ENCODE peak calls at places on chromosome X, in eight cellular contexts. One of them, this sample, is unnamed.

GRCh38 chrX:96389314-96390048 is 295.2 kb upstream of the DIAPH2 start:
- DNase-seq in T-helper 1 cell: no peak
- DNase-seq in omental fat pad: no peak
- DNase-seq in NCI-H2081: no peak
- DNase-seq in epithelial cell of esophagus: peak
- DNase-seq in AG09319: no peak
- DNase-seq in dorsolateral prefrontal cortex: no peak
- DNase-seq in HCEC 1CT: peak
- DNase-seq in this sample: no peak

GRCh38 chrX:110210417-110211139 is 107.3 kb downstream of the AMMECR1 start:
- DNase-seq in T-helper 1 cell: no peak
- DNase-seq in omental fat pad: no peak
- DNase-seq in NCI-H2081: peak
- DNase-seq in epithelial cell of esophagus: peak
- DNase-seq in AG09319: peak
- DNase-seq in dorsolateral prefrontal cortex: no peak
- DNase-seq in HCEC 1CT: peak
- DNase-seq in this sample: no peak

GRCh38 chrX:18424482-18425198 is 768 bp upstream of the CDKL5 start:
- DNase-seq in T-helper 1 cell: no peak
- DNase-seq in omental fat pad: no peak
- DNase-seq in NCI-H2081: peak
- DNase-seq in epithelial cell of esophagus: peak
- DNase-seq in AG09319: no peak
- DNase-seq in dorsolateral prefrontal cortex: peak
- DNase-seq in HCEC 1CT: peak
- DNase-seq in this sample: peak

GRCh38 chrX:54439967-54440871 is at the start of gene TSR2:
- DNase-seq in T-helper 1 cell: peak
- DNase-seq in omental fat pad: peak
- DNase-seq in NCI-H2081: peak
- DNase-seq in epithelial cell of esophagus: peak
- DNase-seq in AG09319: peak
- DNase-seq in dorsolateral prefrontal cortex: peak
- DNase-seq in HCEC 1CT: peak
- DNase-seq in this sample: peak

GRCh38 chrX:10893976-10894375 is 217.2 kb upstream of the HCCS start:
- DNase-seq in T-helper 1 cell: no peak
- DNase-seq in omental fat pad: no peak
- DNase-seq in NCI-H2081: no peak
- DNase-seq in epithelial cell of esophagus: no peak
- DNase-seq in AG09319: no peak
- DNase-seq in dorsolateral prefrontal cortex: no peak
- DNase-seq in HCEC 1CT: no peak
- DNase-seq in this sample: no peak

GRCh38 chrX:102808336-102808735 is 87.8 kb downstream of the GPRASP3 start:
- DNase-seq in T-helper 1 cell: no peak
- DNase-seq in omental fat pad: no peak
- DNase-seq in NCI-H2081: no peak
- DNase-seq in epithelial cell of esophagus: peak
- DNase-seq in AG09319: no peak
- DNase-seq in dorsolateral prefrontal cortex: no peak
- DNase-seq in HCEC 1CT: peak
- DNase-seq in this sample: no peak

GRCh38 chrX:56314334-56314733 is 82.2 kb downstream of the KLF8 start:
- DNase-seq in T-helper 1 cell: no peak
- DNase-seq in omental fat pad: no peak
- DNase-seq in NCI-H2081: no peak
- DNase-seq in epithelial cell of esophagus: peak
- DNase-seq in AG09319: no peak
- DNase-seq in dorsolateral prefrontal cortex: no peak
- DNase-seq in HCEC 1CT: no peak
- DNase-seq in this sample: no peak

GRCh38 chrX:77448170-77448569 is 981 bp downstream of the FGF16 start:
- DNase-seq in T-helper 1 cell: no peak
- DNase-seq in omental fat pad: no peak
- DNase-seq in NCI-H2081: no peak
- DNase-seq in epithelial cell of esophagus: no peak
- DNase-seq in AG09319: no peak
- DNase-seq in dorsolateral prefrontal cortex: no peak
- DNase-seq in HCEC 1CT: no peak
- DNase-seq in this sample: no peak

GRCh38 chrX:13868481-13869040 is 51.7 kb upstream of the GPM6B start:
- DNase-seq in T-helper 1 cell: no peak
- DNase-seq in omental fat pad: no peak
- DNase-seq in NCI-H2081: no peak
- DNase-seq in epithelial cell of esophagus: peak
- DNase-seq in AG09319: no peak
- DNase-seq in dorsolateral prefrontal cortex: no peak
- DNase-seq in HCEC 1CT: peak
- DNase-seq in this sample: no peak

GRCh38 chrX:31036895-31037294 is 34.9 kb downstream of the FTHL17 start:
- DNase-seq in T-helper 1 cell: no peak
- DNase-seq in omental fat pad: peak
- DNase-seq in NCI-H2081: peak
- DNase-seq in epithelial cell of esophagus: peak
- DNase-seq in AG09319: peak
- DNase-seq in dorsolateral prefrontal cortex: no peak
- DNase-seq in HCEC 1CT: peak
- DNase-seq in this sample: no peak

GRCh38 chrX:69262036-69262905 is 97.0 kb upstream of the PJA1 start:
- DNase-seq in T-helper 1 cell: no peak
- DNase-seq in omental fat pad: no peak
- DNase-seq in NCI-H2081: no peak
- DNase-seq in epithelial cell of esophagus: peak
- DNase-seq in AG09319: no peak
- DNase-seq in dorsolateral prefrontal cortex: no peak
- DNase-seq in HCEC 1CT: no peak
- DNase-seq in this sample: no peak

GRCh38 chrX:42978655-42979379 is 200.9 kb upstream of the PPP1R2C start:
- DNase-seq in T-helper 1 cell: no peak
- DNase-seq in omental fat pad: no peak
- DNase-seq in NCI-H2081: no peak
- DNase-seq in epithelial cell of esophagus: no peak
- DNase-seq in AG09319: no peak
- DNase-seq in dorsolateral prefrontal cortex: no peak
- DNase-seq in HCEC 1CT: no peak
- DNase-seq in this sample: no peak

GRCh38 chrX:151703487-151703886 is 8.2 kb downstream of the PRRG3 start:
- DNase-seq in T-helper 1 cell: no peak
- DNase-seq in omental fat pad: no peak
- DNase-seq in NCI-H2081: no peak
- DNase-seq in epithelial cell of esophagus: no peak
- DNase-seq in AG09319: no peak
- DNase-seq in dorsolateral prefrontal cortex: no peak
- DNase-seq in HCEC 1CT: no peak
- DNase-seq in this sample: peak

GRCh38 chrX:42695800-42696358 is 82.1 kb downstream of the PPP1R2C start:
- DNase-seq in T-helper 1 cell: no peak
- DNase-seq in omental fat pad: no peak
- DNase-seq in NCI-H2081: no peak
- DNase-seq in epithelial cell of esophagus: no peak
- DNase-seq in AG09319: no peak
- DNase-seq in dorsolateral prefrontal cortex: no peak
- DNase-seq in HCEC 1CT: no peak
- DNase-seq in this sample: no peak

GRCh38 chrX:136767104-136767941 is 13.4 kb downstream of the ARHGEF6 start:
- DNase-seq in T-helper 1 cell: peak
- DNase-seq in omental fat pad: no peak
- DNase-seq in NCI-H2081: no peak
- DNase-seq in epithelial cell of esophagus: peak
- DNase-seq in AG09319: no peak
- DNase-seq in dorsolateral prefrontal cortex: peak
- DNase-seq in HCEC 1CT: peak
- DNase-seq in this sample: peak

GRCh38 chrX:41481264-41482109 is 34.3 kb downstream of the NYX start:
- DNase-seq in T-helper 1 cell: no peak
- DNase-seq in omental fat pad: no peak
- DNase-seq in NCI-H2081: no peak
- DNase-seq in epithelial cell of esophagus: no peak
- DNase-seq in AG09319: no peak
- DNase-seq in dorsolateral prefrontal cortex: no peak
- DNase-seq in HCEC 1CT: no peak
- DNase-seq in this sample: no peak

GRCh38 chrX:50707376-50707775 is 106.6 kb downstream of the SHROOM4 start:
- DNase-seq in T-helper 1 cell: no peak
- DNase-seq in omental fat pad: no peak
- DNase-seq in NCI-H2081: no peak
- DNase-seq in epithelial cell of esophagus: peak
- DNase-seq in AG09319: no peak
- DNase-seq in dorsolateral prefrontal cortex: no peak
- DNase-seq in HCEC 1CT: no peak
- DNase-seq in this sample: no peak

GRCh38 chrX:41273638-41274037 is 60.3 kb upstream of the DDX3X start:
- DNase-seq in T-helper 1 cell: no peak
- DNase-seq in omental fat pad: no peak
- DNase-seq in NCI-H2081: no peak
- DNase-seq in epithelial cell of esophagus: no peak
- DNase-seq in AG09319: no peak
- DNase-seq in dorsolateral prefrontal cortex: no peak
- DNase-seq in HCEC 1CT: peak
- DNase-seq in this sample: no peak

GRCh38 chrX:123339201-123339905 is 155.3 kb downstream of the GRIA3 start:
- DNase-seq in T-helper 1 cell: no peak
- DNase-seq in omental fat pad: no peak
- DNase-seq in NCI-H2081: no peak
- DNase-seq in epithelial cell of esophagus: peak
- DNase-seq in AG09319: peak
- DNase-seq in dorsolateral prefrontal cortex: no peak
- DNase-seq in HCEC 1CT: no peak
- DNase-seq in this sample: no peak

GRCh38 chrX:102739642-102740041 is 19.1 kb downstream of the GPRASP3 start:
- DNase-seq in T-helper 1 cell: no peak
- DNase-seq in omental fat pad: no peak
- DNase-seq in NCI-H2081: no peak
- DNase-seq in epithelial cell of esophagus: no peak
- DNase-seq in AG09319: no peak
- DNase-seq in dorsolateral prefrontal cortex: no peak
- DNase-seq in HCEC 1CT: no peak
- DNase-seq in this sample: peak

GRCh38 chrX:107716045-107716684 is 59.4 kb downstream of the TSC22D3 start:
- DNase-seq in T-helper 1 cell: no peak
- DNase-seq in omental fat pad: no peak
- DNase-seq in NCI-H2081: peak
- DNase-seq in epithelial cell of esophagus: peak
- DNase-seq in AG09319: no peak
- DNase-seq in dorsolateral prefrontal cortex: peak
- DNase-seq in HCEC 1CT: peak
- DNase-seq in this sample: peak

GRCh38 chrX:20116087-20116574 is 576 bp downstream of the MAP7D2 start:
- DNase-seq in T-helper 1 cell: no peak
- DNase-seq in omental fat pad: no peak
- DNase-seq in NCI-H2081: peak
- DNase-seq in epithelial cell of esophagus: no peak
- DNase-seq in AG09319: no peak
- DNase-seq in dorsolateral prefrontal cortex: no peak
- DNase-seq in HCEC 1CT: no peak
- DNase-seq in this sample: no peak

GRCh38 chrX:1679238-1679637 is 64.4 kb downstream of the ASMT start:
- DNase-seq in T-helper 1 cell: no peak
- DNase-seq in omental fat pad: no peak
- DNase-seq in NCI-H2081: no peak
- DNase-seq in epithelial cell of esophagus: no peak
- DNase-seq in AG09319: no peak
- DNase-seq in dorsolateral prefrontal cortex: no peak
- DNase-seq in HCEC 1CT: no peak
- DNase-seq in this sample: no peak

GRCh38 chrX:154815274-154815818 is 10.1 kb upstream of the MPP1 start:
- DNase-seq in T-helper 1 cell: no peak
- DNase-seq in omental fat pad: no peak
- DNase-seq in NCI-H2081: no peak
- DNase-seq in epithelial cell of esophagus: no peak
- DNase-seq in AG09319: no peak
- DNase-seq in dorsolateral prefrontal cortex: no peak
- DNase-seq in HCEC 1CT: no peak
- DNase-seq in this sample: no peak

GRCh38 chrX:22159071-22159470 is 113.6 kb upstream of the CBLL2 start:
- DNase-seq in T-helper 1 cell: no peak
- DNase-seq in omental fat pad: no peak
- DNase-seq in NCI-H2081: no peak
- DNase-seq in epithelial cell of esophagus: peak
- DNase-seq in AG09319: no peak
- DNase-seq in dorsolateral prefrontal cortex: no peak
- DNase-seq in HCEC 1CT: peak
- DNase-seq in this sample: no peak

This sample was measured in NCI-H2171.